ENCODE peak calls at places on chromosomes 16 and 17, in five cellular contexts. One of them, this sample, is unnamed.
A peak's percentile ranks its signal among the peaks of the same experiment; 100 is the strongest.

GRCh38 chr16:90077757-90078593 is 844 bp upstream of the PRDM7 start:
- DNase-seq in esophagus squamous epithelium: no peak
- DNase-seq in tibial nerve: no peak
- DNase-seq in neural progenitor cell: peak; percentile 33
- DNase-seq in adrenal gland: peak; percentile 15
- DNase-seq in this sample: no peak

GRCh38 chr17:679491-679890 is 35.1 kb downstream of the VPS53 start:
- DNase-seq in adrenal gland: no peak
- DNase-seq in esophagus squamous epithelium: no peak
- DNase-seq in tibial nerve: no peak
- DNase-seq in neural progenitor cell: no peak
- DNase-seq in this sample: no peak

GRCh38 chr17:9470171-9470570 is 105.4 kb downstream of the STX8 start:
- DNase-seq in adrenal gland: no peak
- DNase-seq in tibial nerve: no peak
- DNase-seq in neural progenitor cell: no peak
- DNase-seq in esophagus squamous epithelium: no peak
- DNase-seq in this sample: no peak

GRCh38 chr17:44122825-44123355 is 551 bp downstream of the HDAC5 start:
- DNase-seq in neural progenitor cell: no peak
- DNase-seq in adrenal gland: no peak
- DNase-seq in esophagus squamous epithelium: no peak
- DNase-seq in tibial nerve: no peak
- DNase-seq in this sample: no peak

GRCh38 chr16:4272114-4272954 is 489 bp downstream of the TFAP4 start:
- DNase-seq in neural progenitor cell: peak; percentile 74
- DNase-seq in adrenal gland: peak; percentile 62
- DNase-seq in esophagus squamous epithelium: no peak
- DNase-seq in tibial nerve: no peak
- DNase-seq in this sample: no peak

GRCh38 chr16:19135896-19136438 is 22.2 kb downstream of the ITPRIPL2 start:
- DNase-seq in esophagus squamous epithelium: no peak
- DNase-seq in neural progenitor cell: no peak
- DNase-seq in tibial nerve: no peak
- DNase-seq in adrenal gland: no peak
- DNase-seq in this sample: no peak

GRCh38 chr16:31085873-31086628 is 2.7 kb downstream of the PRSS53 start:
- DNase-seq in esophagus squamous epithelium: no peak
- DNase-seq in tibial nerve: no peak
- DNase-seq in neural progenitor cell: no peak
- DNase-seq in adrenal gland: no peak
- DNase-seq in this sample: no peak

GRCh38 chr17:74444406-74444805 is 12.5 kb downstream of the GPRC5C start:
- DNase-seq in adrenal gland: peak; percentile 81
- DNase-seq in neural progenitor cell: no peak
- DNase-seq in tibial nerve: peak; percentile 63
- DNase-seq in esophagus squamous epithelium: no peak
- DNase-seq in this sample: no peak

GRCh38 chr16:4371481-4372314 is at the start of gene VASN:
- DNase-seq in tibial nerve: peak; percentile 77
- DNase-seq in adrenal gland: peak; percentile 76
- DNase-seq in esophagus squamous epithelium: no peak
- DNase-seq in neural progenitor cell: peak; percentile 90
- DNase-seq in this sample: no peak

GRCh38 chr16:263944-264343 is 11.8 kb downstream of the RGS11 start:
- DNase-seq in neural progenitor cell: no peak
- DNase-seq in esophagus squamous epithelium: no peak
- DNase-seq in tibial nerve: no peak
- DNase-seq in adrenal gland: no peak
- DNase-seq in this sample: no peak

GRCh38 chr17:63841350-63842172 is 924 bp downstream of the SMARCD2 start:
- DNase-seq in esophagus squamous epithelium: no peak
- DNase-seq in tibial nerve: peak; percentile 54
- DNase-seq in adrenal gland: peak; percentile 65
- DNase-seq in neural progenitor cell: peak; percentile 71
- DNase-seq in this sample: peak; percentile 81

GRCh38 chr16:83994087-83994486 is 26.0 kb downstream of the NECAB2 start:
- DNase-seq in tibial nerve: peak; percentile 8
- DNase-seq in neural progenitor cell: no peak
- DNase-seq in adrenal gland: peak; percentile 25
- DNase-seq in esophagus squamous epithelium: no peak
- DNase-seq in this sample: no peak

GRCh38 chr17:57043276-57043675 is 41.8 kb upstream of the AKAP1 start:
- DNase-seq in tibial nerve: no peak
- DNase-seq in esophagus squamous epithelium: no peak
- DNase-seq in neural progenitor cell: no peak
- DNase-seq in adrenal gland: no peak
- DNase-seq in this sample: no peak

GRCh38 chr16:86951831-86952598 is 365.2 kb downstream of the C16orf95 start:
- DNase-seq in tibial nerve: peak; percentile 32
- DNase-seq in neural progenitor cell: no peak
- DNase-seq in adrenal gland: no peak
- DNase-seq in esophagus squamous epithelium: no peak
- DNase-seq in this sample: no peak

GRCh38 chr16:89589241-89589926 is 13.8 kb downstream of the CPNE7 start:
- DNase-seq in neural progenitor cell: no peak
- DNase-seq in tibial nerve: no peak
- DNase-seq in esophagus squamous epithelium: no peak
- DNase-seq in adrenal gland: no peak
- DNase-seq in this sample: no peak

GRCh38 chr16:49575352-49576172 is 202.0 kb downstream of the C16orf78 start:
- DNase-seq in adrenal gland: peak; percentile 36
- DNase-seq in tibial nerve: peak; percentile 40
- DNase-seq in esophagus squamous epithelium: peak; percentile 17
- DNase-seq in neural progenitor cell: no peak
- DNase-seq in this sample: peak; percentile 70

GRCh38 chr16:22771551-22771950 is 42.4 kb upstream of the HS3ST2 start:
- DNase-seq in esophagus squamous epithelium: no peak
- DNase-seq in neural progenitor cell: no peak
- DNase-seq in adrenal gland: no peak
- DNase-seq in tibial nerve: no peak
- DNase-seq in this sample: no peak

GRCh38 chr16:49472598-49472997 is 99.0 kb downstream of the C16orf78 start:
- DNase-seq in tibial nerve: no peak
- DNase-seq in neural progenitor cell: peak; percentile 27
- DNase-seq in esophagus squamous epithelium: no peak
- DNase-seq in adrenal gland: no peak
- DNase-seq in this sample: peak; percentile 12

GRCh38 chr16:11251525-11252481 is 4.2 kb downstream of the SOCS1 start:
- DNase-seq in tibial nerve: no peak
- DNase-seq in neural progenitor cell: no peak
- DNase-seq in esophagus squamous epithelium: no peak
- DNase-seq in adrenal gland: no peak
- DNase-seq in this sample: no peak

GRCh38 chr16:57480754-57481230 is 5.5 kb downstream of the DOK4 start:
- DNase-seq in esophagus squamous epithelium: no peak
- DNase-seq in tibial nerve: no peak
- DNase-seq in adrenal gland: no peak
- DNase-seq in neural progenitor cell: no peak
- DNase-seq in this sample: no peak

GRCh38 chr17:80504671-80505413 is 28.4 kb upstream of the NPTX1 start:
- DNase-seq in tibial nerve: no peak
- DNase-seq in esophagus squamous epithelium: no peak
- DNase-seq in adrenal gland: no peak
- DNase-seq in neural progenitor cell: no peak
- DNase-seq in this sample: no peak

GRCh38 chr17:43908111-43908721 is 880 bp upstream of the MPP2 start:
- DNase-seq in neural progenitor cell: peak; percentile 85
- DNase-seq in esophagus squamous epithelium: no peak
- DNase-seq in adrenal gland: peak; percentile 28
- DNase-seq in tibial nerve: peak; percentile 72
- DNase-seq in this sample: peak; percentile 31

GRCh38 chr16:10736926-10737625 is 6.6 kb upstream of the NUBP1 start:
- DNase-seq in esophagus squamous epithelium: no peak
- DNase-seq in adrenal gland: peak; percentile 61
- DNase-seq in tibial nerve: peak; percentile 57
- DNase-seq in neural progenitor cell: peak; percentile 69
- DNase-seq in this sample: peak; percentile 80

GRCh38 chr16:70438325-70438982 is 446 bp downstream of the ST3GAL2 start:
- DNase-seq in esophagus squamous epithelium: no peak
- DNase-seq in neural progenitor cell: no peak
- DNase-seq in adrenal gland: peak; percentile 43
- DNase-seq in tibial nerve: no peak
- DNase-seq in this sample: no peak
- H3K4me1 ChIP-seq in esophagus squamous epithelium: peaks cover 23% of the 10 kb centered on the region
- H3K4me1 ChIP-seq in neural progenitor cell: peaks cover 27% of the 10 kb centered on the region
- H3K4me1 ChIP-seq in adrenal gland: peaks cover 31% of the 10 kb centered on the region
- H3K4me1 ChIP-seq in tibial nerve: no peaks in the 10 kb centered on the region
- H3K4me1 ChIP-seq in this sample: peaks cover 27% of the 10 kb centered on the region

DNA sequence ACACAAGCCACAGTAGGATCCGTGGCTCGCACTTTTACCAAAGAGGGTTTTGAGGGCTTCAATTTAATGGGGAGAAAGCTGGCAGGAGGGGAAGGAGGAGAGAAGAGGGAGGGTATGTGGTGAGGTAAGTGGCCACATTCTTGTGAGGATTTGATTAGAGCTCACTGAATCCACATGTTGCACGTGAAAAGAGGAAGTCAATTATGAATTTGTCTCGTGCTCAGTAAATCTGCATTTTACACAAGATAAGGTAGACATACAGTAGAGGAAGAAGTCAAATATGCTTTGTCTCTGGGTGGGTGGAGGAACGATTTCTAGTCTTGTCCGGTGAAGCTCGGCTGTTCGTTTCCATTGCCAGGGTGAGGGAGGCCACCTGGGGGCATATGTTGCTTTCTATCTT is 862 bp downstream of the ZNF232 start:
- DNase-seq in esophagus squamous epithelium: no peak
- DNase-seq in tibial nerve: no peak
- DNase-seq in adrenal gland: no peak
- DNase-seq in neural progenitor cell: no peak
- DNase-seq in this sample: no peak
- H3K9me3 ChIP-seq in esophagus squamous epithelium: no peaks in the 10 kb centered on the region
- H3K9me3 ChIP-seq in tibial nerve: no peaks in the 10 kb centered on the region
- H3K9me3 ChIP-seq in adrenal gland: peaks cover 7% of the 10 kb centered on the region
- H3K9me3 ChIP-seq in neural progenitor cell: no peaks in the 10 kb centered on the region
- H3K9me3 ChIP-seq in this sample: no peaks in the 10 kb centered on the region

DNA sequence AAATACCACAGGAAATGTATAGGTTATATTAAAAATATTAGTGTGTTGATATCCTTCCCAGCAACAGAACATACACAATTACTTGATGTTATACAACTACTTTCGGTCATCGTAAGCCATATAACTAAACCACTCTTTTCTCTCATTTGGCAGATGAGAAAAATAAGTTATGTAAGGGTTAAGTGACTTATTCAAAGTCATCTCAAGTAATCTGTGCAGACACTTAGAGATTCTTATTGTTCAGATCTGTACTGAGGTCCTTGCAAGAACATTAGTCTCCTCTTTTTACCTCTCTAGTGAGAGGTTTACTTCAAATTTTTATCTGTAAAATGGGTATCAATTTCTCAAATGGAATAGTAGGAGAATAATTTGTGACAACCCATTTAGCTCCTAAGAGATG is 15.0 kb downstream of the NACA2 start:
- DNase-seq in neural progenitor cell: no peak
- DNase-seq in esophagus squamous epithelium: no peak
- DNase-seq in adrenal gland: no peak
- DNase-seq in tibial nerve: no peak
- DNase-seq in this sample: no peak
- TF ChIP-seq CTCF in neural progenitor cell: no peak
- TF ChIP-seq CTCF in esophagus squamous epithelium: no peak
- TF ChIP-seq CTCF in adrenal gland: no peak
- TF ChIP-seq CTCF in tibial nerve: no peak
- TF ChIP-seq CTCF in this sample: no peak

DNA sequence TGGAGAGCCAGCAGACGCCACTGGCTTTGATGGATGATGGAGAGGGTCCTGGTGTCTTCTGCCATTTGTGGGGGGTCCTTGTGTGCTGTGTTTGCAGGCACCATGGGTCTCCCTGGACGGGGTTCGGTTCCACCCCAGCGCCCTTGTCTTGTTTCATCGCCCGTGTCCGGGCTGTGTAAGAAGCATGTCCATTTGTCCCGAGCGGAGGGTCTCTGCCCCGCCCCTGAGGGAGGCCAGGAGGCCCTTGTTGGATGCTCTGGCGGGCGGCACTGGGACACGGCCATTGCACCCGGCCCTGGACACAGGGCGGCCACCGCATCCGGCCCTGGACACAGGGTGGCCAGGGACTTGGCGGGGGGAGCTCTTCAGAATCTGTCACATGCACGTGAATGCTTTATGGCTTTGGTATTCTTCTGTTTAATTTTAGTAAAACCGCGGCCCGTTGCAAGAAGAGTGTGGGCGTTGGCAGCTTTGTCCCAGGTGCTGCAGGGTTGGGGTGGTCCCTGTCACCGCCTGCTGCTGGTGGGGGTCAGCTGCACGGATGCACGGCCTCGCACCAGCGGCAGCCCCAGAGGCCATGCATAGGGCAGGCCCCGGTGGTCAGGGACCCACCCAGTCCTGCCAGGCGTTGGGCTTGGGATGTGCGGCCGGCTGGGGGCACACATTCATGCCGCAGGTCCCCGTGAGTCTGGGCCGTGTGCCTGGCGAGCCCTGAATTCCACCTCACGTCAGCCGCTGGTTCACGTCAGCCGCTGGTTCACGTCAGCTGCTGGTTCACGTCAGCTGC is 21.0 kb upstream of the ZNF750 start:
- DNase-seq in adrenal gland: no peak
- DNase-seq in esophagus squamous epithelium: no peak
- DNase-seq in neural progenitor cell: no peak
- DNase-seq in tibial nerve: no peak
- DNase-seq in this sample: no peak
- H3K4me1 ChIP-seq in adrenal gland: peaks cover 20% of the 10 kb centered on the region
- H3K4me1 ChIP-seq in esophagus squamous epithelium: peaks cover 40% of the 10 kb centered on the region
- H3K4me1 ChIP-seq in neural progenitor cell: peaks cover 22% of the 10 kb centered on the region
- H3K4me1 ChIP-seq in tibial nerve: no peaks in the 10 kb centered on the region
- H3K4me1 ChIP-seq in this sample: no peaks in the 10 kb centered on the region

DNA sequence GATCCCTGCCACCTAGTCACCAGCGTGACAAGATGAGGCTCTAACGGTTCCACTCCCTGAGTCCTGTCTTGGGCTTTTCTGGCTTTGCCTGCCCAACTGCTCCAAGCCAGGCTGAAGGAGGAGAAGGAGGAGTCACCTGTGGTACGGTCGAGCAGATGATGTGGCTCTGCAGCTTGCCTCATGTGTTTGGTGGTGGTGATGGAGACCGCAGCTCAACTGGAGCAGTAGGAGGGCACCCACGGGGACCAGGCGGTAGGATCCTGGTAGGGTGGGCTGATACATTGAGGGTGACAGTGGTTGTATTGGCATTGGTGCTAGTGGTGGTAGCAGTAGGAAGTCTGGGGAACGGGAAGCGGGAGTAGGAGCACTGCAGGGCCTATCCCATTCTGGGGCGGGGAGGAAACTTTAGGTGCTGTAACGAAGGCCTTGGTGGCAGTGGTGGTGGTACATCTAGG is 202.8 kb upstream of the WSB1 start:
- DNase-seq in adrenal gland: no peak
- DNase-seq in tibial nerve: no peak
- DNase-seq in esophagus squamous epithelium: no peak
- DNase-seq in neural progenitor cell: no peak
- DNase-seq in this sample: no peak
- H3K9me3 ChIP-seq in adrenal gland: no peaks in the 10 kb centered on the region
- H3K9me3 ChIP-seq in tibial nerve: no peaks in the 10 kb centered on the region
- H3K9me3 ChIP-seq in esophagus squamous epithelium: no peaks in the 10 kb centered on the region
- H3K9me3 ChIP-seq in neural progenitor cell: peaks cover 28% of the 10 kb centered on the region
- H3K9me3 ChIP-seq in this sample: no peaks in the 10 kb centered on the region

This sample was measured in ascending aorta.